ENCODE peak calls at places on chromosome 3, in five cellular contexts. H is HEK293T, T is H1, L is HepG2, K is GM12878. N is an unnamed sample.

GRCh38 chr3:127628788-127629456 is at the start of gene PODXL2:
- DNase-seq in H (peak; percentile 93), T (peak; percentile 76), L (peak; percentile 28), K (no peak), N (peak; percentile 52)

GRCh38 chr3:152261329-152261728 is 7.4 kb upstream of the MBNL1 start:
- DNase-seq in H (no peak), T (no peak), L (no peak), K (no peak), N (no peak)

GRCh38 chr3:42292009-42292408 is 26.0 kb upstream of the CCK start:
- DNase-seq in H (no peak), T (no peak), L (no peak), K (no peak), N (no peak)

GRCh38 chr3:155704771-155705559 is 39.9 kb downstream of the PLCH1 start:
- DNase-seq in H (no peak), T (no peak), L (peak; percentile 63), K (no peak), N (no peak)

GRCh38 chr3:31973081-31973480 is 8.0 kb downstream of the OSBPL10 start:
- DNase-seq in H (no peak), T (no peak), L (no peak), K (no peak), N (no peak)

GRCh38 chr3:127547761-127548605 is 42.5 kb downstream of the TPRA1 start:
- DNase-seq in H (peak; percentile 87), T (peak; percentile 97), L (peak; percentile 14), K (no peak), N (peak; percentile 49)

GRCh38 chr3:87797872-87798566 is 260.8 kb downstream of the CGGBP1 start:
- DNase-seq in H (no peak), T (no peak), L (no peak), K (no peak), N (no peak)

GRCh38 chr3:127053979-127054378 is 71.1 kb downstream of the PLXNA1 start:
- DNase-seq in H (no peak), T (no peak), L (no peak), K (no peak), N (no peak)

GRCh38 chr3:123447749-123448502 is 964 bp downstream of the ADCY5 start:
- DNase-seq in H (peak; percentile 80), T (peak; percentile 87), L (no peak), K (no peak), N (no peak)

GRCh38 chr3:169203631-169204550 is 459.6 kb downstream of the MECOM start:
- DNase-seq in H (no peak), T (no peak), L (no peak), K (no peak), N (no peak)

GRCh38 chr3:38632989-38633388 is 16.5 kb downstream of the SCN5A start:
- DNase-seq in H (no peak), T (no peak), L (no peak), K (no peak), N (no peak)

GRCh38 chr3:154122912-154123559 is 1.8 kb downstream of the ARHGEF26 start:
- DNase-seq in H (peak; percentile 25), T (no peak), L (peak; percentile 1), K (no peak), N (no peak)

GRCh38 chr3:171936231-171936841 is 93.2 kb downstream of the TMEM212 start:
- DNase-seq in H (no peak), T (no peak), L (no peak), K (peak; percentile 20), N (no peak)

GRCh38 chr3:195580733-195581443 is 2.9 kb downstream of the APOD start:
- DNase-seq in H (no peak), T (no peak), L (no peak), K (no peak), N (no peak)

GRCh38 chr3:149273096-149273751 is 51.6 kb upstream of the CP start:
- DNase-seq in H (peak; percentile 72), T (no peak), L (peak; percentile 81), K (peak; percentile 45), N (peak; percentile 81)

GRCh38 chr3:127339016-127339415 is 51.2 kb upstream of the PRR20G start:
- DNase-seq in H (no peak), T (no peak), L (no peak), K (no peak), N (no peak)

GRCh38 chr3:13518516-13519351 is 30.2 kb upstream of the FBLN2 start:
- DNase-seq in H (no peak), T (no peak), L (no peak), K (no peak), N (no peak)

GRCh38 chr3:46393011-46393410 is 13.9 kb downstream of the CCR5AS start:
- DNase-seq in H (no peak), T (no peak), L (no peak), K (no peak), N (no peak)

GRCh38 chr3:101779808-101780366 is 876 bp downstream of the NXPE3 start:
- DNase-seq in H (peak; percentile 42), T (no peak), L (no peak), K (no peak), N (no peak)

GRCh38 chr3:194296448-194296831 is 54.7 kb downstream of the CPN2 start:
- DNase-seq in H (no peak), T (no peak), L (peak; percentile 42), K (no peak), N (peak; percentile 84)

GRCh38 chr3:124558898-124559649 is 171.2 kb upstream of the UMPS start:
- DNase-seq in H (peak; percentile 22), T (no peak), L (no peak), K (no peak), N (peak; percentile 63)

GRCh38 chr3:124553178-124553577 is 177.1 kb upstream of the UMPS start:
- DNase-seq in H (no peak), T (no peak), L (no peak), K (no peak), N (no peak)

GRCh38 chr3:124557433-124558232 is 172.6 kb upstream of the UMPS start:
- DNase-seq in H (no peak), T (no peak), L (no peak), K (no peak), N (no peak)

GRCh38 chr3:124559650-124560405 is 170.4 kb upstream of the UMPS start:
- DNase-seq in H (peak; percentile 77), T (peak; percentile 84), L (peak; percentile 60), K (no peak), N (peak; percentile 87)

GRCh38 chr3:124556636-124557035 is 173.6 kb upstream of the UMPS start:
- DNase-seq in H (no peak), T (no peak), L (no peak), K (no peak), N (no peak)
- TF ChIP-seq SUZ12 in H (no peak), T (no peak), L (no peak), K (no peak), N (no peak)

GRCh38 chr3:144273611-144274010 is 302.0 kb downstream of the DIPK2A start:
- DNase-seq in H (no peak), T (no peak), L (no peak), K (no peak), N (no peak)
- TF ChIP-seq SUZ12 in H (no peak), T (no peak), L (no peak), K (no peak), N (no peak)

GRCh38 chr3:181715601-181716340 is 4.0 kb downstream of the SOX2 start:
- DNase-seq in H (no peak), T (peak; percentile 60), L (no peak), K (no peak), N (no peak)
- TF ChIP-seq SUZ12 in H (no peak), T (no peak), L (no peak), K (no peak), N (no peak)

GRCh38 chr3:19541284-19541683 is 392.7 kb downstream of the EFHB start:
- DNase-seq in H (no peak), T (no peak), L (no peak), K (no peak), N (no peak)

GRCh38 chr3:19540464-19540863 is 392.2 kb downstream of the KCNH8 start:
- DNase-seq in H (no peak), T (no peak), L (no peak), K (peak; percentile 21), N (no peak)

GRCh38 chr3:19547665-19548464 is 386.2 kb downstream of the EFHB start:
- DNase-seq in H (no peak), T (no peak), L (no peak), K (no peak), N (no peak)

GRCh38 chr3:19539488-19540395 is 391.4 kb downstream of the KCNH8 start:
- DNase-seq in H (no peak), T (no peak), L (no peak), K (peak; percentile 47), N (no peak)

GRCh38 chr3:19543212-19543841 is 390.7 kb downstream of the EFHB start:
- DNase-seq in H (peak; percentile 14), T (peak; percentile 46), L (peak; percentile 15), K (peak; percentile 25), N (peak; percentile 30)
- TF ChIP-seq SUZ12 in H (no peak), T (no peak), L (no peak), K (no peak), N (no peak)